ENCODE peak calls at places on chromosomes 2 and 18, in seven cellular contexts. W, P, H, T, S, X and A are unnamed samples.

GRCh38 chr2:863732-864450 is 86.8 kb upstream of the SNTG2 start:
- DNase-seq in W (no peak), P (no peak), H (no peak), T (no peak), S (no peak), X (no peak), A (no peak)

GRCh38 chr2:126913329-126913728 is 14.6 kb downstream of the TEX51 start:
- DNase-seq in W (no peak), P (no peak), H (no peak), T (no peak), S (no peak), X (no peak), A (no peak)

GRCh38 chr18:77110400-77110799 is 22.2 kb downstream of the MBP start:
- DNase-seq in W (no peak), P (no peak), H (no peak), T (no peak), S (no peak), X (no peak), A (no peak)

GRCh38 chr2:239780236-239780997 is 244.7 kb downstream of the NDUFA10 start:
- DNase-seq in W (no peak), P (no peak), H (no peak), T (no peak), S (no peak), X (no peak), A (no peak)

GRCh38 chr2:227206406-227206805 is 42.0 kb downstream of the COL4A3 start:
- DNase-seq in W (no peak), P (no peak), H (no peak), T (no peak), S (no peak), X (no peak), A (no peak)

GRCh38 chr2:43737855-43738254 is 36.0 kb upstream of the DYNC2LI1 start:
- DNase-seq in W (no peak), P (no peak), H (no peak), T (no peak), S (no peak), X (no peak), A (no peak)

GRCh38 chr2:63051795-63052333 is 1.2 kb downstream of the OTX1 start:
- DNase-seq in W (peak), P (no peak), H (no peak), T (no peak), S (no peak), X (no peak), A (no peak)

GRCh38 chr2:117856415-117857210 is 42.1 kb downstream of the DDX18 start:
- DNase-seq in W (no peak), P (peak), H (peak), T (no peak), S (peak), X (no peak), A (no peak)

GRCh38 chr2:17311771-17312511 is 206.3 kb downstream of the RAD51AP2 start:
- DNase-seq in W (no peak), P (no peak), H (peak), T (no peak), S (no peak), X (no peak), A (no peak)

GRCh38 chr2:16784652-16785051 is 119.0 kb upstream of the CYRIA start:
- DNase-seq in W (no peak), P (no peak), H (no peak), T (no peak), S (no peak), X (no peak), A (no peak)

GRCh38 chr18:57811477-57812125 is 8.5 kb upstream of the ATP8B1 start:
- DNase-seq in W (no peak), P (peak), H (no peak), T (no peak), S (no peak), X (no peak), A (no peak)

GRCh38 chr2:237218756-237219155 is 133.1 kb downstream of the COPS8 start:
- DNase-seq in W (no peak), P (no peak), H (peak), T (no peak), S (no peak), X (no peak), A (no peak)